ENCODE peak calls at places on chromosome 21, in nine cellular contexts. Z is A172; J is stimulated activated CD4-positive, alpha-beta T cell treated with anti-CD3 and anti-CD28 coated beads, Interleukin-4, amount 100 ng/mL, for 48 hours; E is head of caudate nucleus; K is nephron progenitor cell; A is T47D; F is mammary epithelial cell; T is KBM-7; D is Ammon's horn. G is an unnamed sample.

GRCh38 chr21:45294509-45295291 is 7.0 kb upstream of the POFUT2 start:
- DNase-seq in K (peak), D (no peak), E (no peak), Z (peak), F (no peak), A (no peak), T (no peak), J (no peak), G (no peak)

GRCh38 chr21:36630485-36631206 is 68.3 kb upstream of the SIM2 start:
- DNase-seq in D (peak), K (peak), Z (peak), J (peak), A (peak), T (peak), E (peak), F (peak), G (peak)

GRCh38 chr21:46295177-46295711 is 9.1 kb downstream of the YBEY start:
- DNase-seq in J (no peak), T (peak), F (no peak), Z (peak), K (no peak), E (peak), A (no peak), D (no peak), G (no peak)

GRCh38 chr21:42219606-42220137 is 732 bp downstream of the ABCG1 start:
- DNase-seq in T (no peak), D (peak), J (no peak), E (no peak), Z (no peak), F (no peak), A (no peak), K (peak), G (peak)

GRCh38 chr21:42735061-42735460 is 81.6 kb downstream of the PDE9A start:
- DNase-seq in K (no peak), D (no peak), J (no peak), T (no peak), Z (no peak), A (no peak), F (no peak), E (no peak), G (no peak)

GRCh38 chr21:17428484-17428869 is 84.4 kb upstream of the CXADR start:
- DNase-seq in D (no peak), K (no peak), F (no peak), Z (no peak), A (no peak), J (no peak), T (no peak), E (no peak), G (no peak)

GRCh38 chr21:43938751-43939442 is 73.2 kb upstream of the TRAPPC10 start:
- DNase-seq in K (peak), D (peak), F (peak), J (peak), A (peak), T (peak), Z (peak), E (peak), G (peak)

GRCh38 chr21:42148097-42148496 is 70.8 kb upstream of the ABCG1 start:
- DNase-seq in Z (no peak), D (no peak), T (no peak), J (no peak), E (no peak), F (no peak), K (no peak), A (no peak), G (no peak)

GRCh38 chr21:43644609-43645008 is 14.7 kb downstream of the HSF2BP start:
- DNase-seq in K (no peak), J (no peak), A (no peak), F (peak), Z (peak), T (no peak), D (peak), E (peak), G (no peak)

GRCh38 chr21:43994646-43995045 is 17.5 kb upstream of the TRAPPC10 start:
- DNase-seq in D (no peak), T (no peak), F (no peak), E (no peak), Z (no peak), A (no peak), K (no peak), J (no peak), G (no peak)

GRCh38 chr21:27033467-27033866 is 66.6 kb upstream of the ADAMTS5 start:
- DNase-seq in T (no peak), Z (no peak), A (no peak), D (no peak), J (no peak), F (no peak), K (no peak), E (no peak), G (no peak)

GRCh38 chr21:27246741-27247140 is 279.9 kb upstream of the ADAMTS5 start:
- DNase-seq in E (no peak), Z (peak), J (no peak), T (no peak), K (no peak), D (no peak), F (no peak), A (no peak), G (no peak)

GRCh38 chr21:37207441-37208009 is 59.6 kb downstream of the VPS26C start:
- DNase-seq in J (no peak), F (peak), E (peak), T (no peak), A (no peak), Z (peak), K (no peak), D (peak), G (no peak)

GRCh38 chr21:44930543-44930981 is 9.3 kb upstream of the SLX9 start:
- DNase-seq in J (peak), K (no peak), E (no peak), Z (no peak), T (no peak), A (no peak), D (no peak), F (no peak), G (peak)

GRCh38 chr21:42061866-42062542 is 9.1 kb upstream of the UMODL1 start:
- DNase-seq in J (peak), E (no peak), A (no peak), K (no peak), T (peak), F (no peak), Z (no peak), D (no peak), G (peak)

GRCh38 chr21:38830667-38831525 is 25.2 kb downstream of the ETS2 start:
- DNase-seq in D (no peak), T (no peak), A (no peak), E (no peak), K (no peak), Z (no peak), F (no peak), J (no peak), G (no peak)

GRCh38 chr21:36927718-36928117 is 38.8 kb downstream of the HLCS start:
- DNase-seq in J (peak), E (peak), K (peak), Z (peak), A (peak), T (peak), F (peak), D (peak), G (peak)

GRCh38 chr21:43733529-43734071 is 14.7 kb downstream of the PDXK start:
- DNase-seq in E (no peak), F (peak), A (no peak), K (no peak), T (no peak), J (no peak), Z (peak), D (no peak), G (no peak)

GRCh38 chr21:17359781-17360180 is 153.1 kb upstream of the CXADR start:
- DNase-seq in T (peak), A (no peak), F (no peak), Z (no peak), E (no peak), K (no peak), D (no peak), J (no peak), G (no peak)

G was measured in effector memory CD4-positive, alpha-beta T cell.